ENCODE peak calls at places on chromosome 18, in eight cellular contexts. S is upper lobe of left lung; V is Peyer's patch; C is right cardiac atrium; X is HCT116; B is fibroblast of lung; F is left lung; Y is CD4-positive, alpha-beta memory T cell. E is an unnamed sample.

GRCh38 chr18:21479721-21480120 is 120.8 kb downstream of the ESCO1 start:
- DNase-seq in S (no peak), V (no peak), C (no peak), X (no peak), B (no peak), F (no peak), Y (no peak), E (no peak)

GRCh38 chr18:26103579-26103978 is 13.2 kb upstream of the SS18 start:
- DNase-seq in S (peak; percentile 64), V (peak; percentile 51), C (no peak), X (peak; percentile 43), B (no peak), F (no peak), Y (peak; percentile 8), E (no peak)

GRCh38 chr18:45066868-45067267 is 386.2 kb downstream of the SETBP1 start:
- DNase-seq in S (peak; percentile 41), V (no peak), C (peak; percentile 57), X (no peak), B (peak; percentile 6), F (no peak), Y (no peak), E (no peak)

GRCh38 chr18:25351773-25352628 is at the start of gene ZNF521:
- DNase-seq in S (peak; percentile 76), V (peak; percentile 78), C (peak; percentile 93), X (peak; percentile 18), B (peak; percentile 89), F (peak; percentile 89), Y (peak; percentile 28), E (peak; percentile 79)

GRCh38 chr18:56235773-56236115 is 402.6 kb downstream of the TXNL1 start:
- DNase-seq in S (no peak), V (no peak), C (no peak), X (no peak), B (peak; percentile 51), F (no peak), Y (no peak), E (no peak)

GRCh38 chr18:59500765-59501164 is 141.7 kb upstream of the LMAN1 start:
- DNase-seq in S (no peak), V (no peak), C (no peak), X (no peak), B (peak; percentile 18), F (no peak), Y (no peak), E (no peak)

GRCh38 chr18:57771183-57771582 is 31.9 kb downstream of the ATP8B1 start:
- DNase-seq in S (peak; percentile 59), V (peak; percentile 81), C (no peak), X (no peak), B (no peak), F (no peak), Y (no peak), E (no peak)

GRCh38 chr18:8657873-8658521 is 47.4 kb upstream of the MTCL1 start:
- DNase-seq in S (no peak), V (no peak), C (no peak), X (no peak), B (peak; percentile 43), F (no peak), Y (no peak), E (no peak)

GRCh38 chr18:6728809-6729246 is 688 bp upstream of the ARHGAP28 start:
- DNase-seq in S (no peak), V (no peak), C (no peak), X (no peak), B (no peak), F (no peak), Y (no peak), E (no peak)

GRCh38 chr18:47248610-47249343 is 2.7 kb downstream of the SKOR2 start:
- DNase-seq in S (no peak), V (no peak), C (no peak), X (no peak), B (no peak), F (no peak), Y (no peak), E (no peak)

GRCh38 chr18:37364237-37364636 is 201.4 kb downstream of the CELF4 start:
- DNase-seq in S (peak; percentile 89), V (no peak), C (peak; percentile 85), X (no peak), B (no peak), F (peak; percentile 84), Y (no peak), E (peak; percentile 88)

GRCh38 chr18:78739843-78740677 is 239.6 kb upstream of the SALL3 start:
- DNase-seq in S (no peak), V (peak; percentile 18), C (no peak), X (no peak), B (no peak), F (no peak), Y (no peak), E (no peak)

GRCh38 chr18:25449046-25449445 is 97.1 kb upstream of the ZNF521 start:
- DNase-seq in S (no peak), V (no peak), C (no peak), X (no peak), B (no peak), F (no peak), Y (no peak), E (no peak)

GRCh38 chr18:845152-845819 is 33.2 kb upstream of the YES1 start:
- DNase-seq in S (no peak), V (no peak), C (no peak), X (peak; percentile 81), B (peak; percentile 83), F (no peak), Y (no peak), E (no peak)

GRCh38 chr18:13320891-13321425 is 102.4 kb downstream of the LDLRAD4 start:
- DNase-seq in S (no peak), V (no peak), C (no peak), X (no peak), B (no peak), F (no peak), Y (no peak), E (no peak)

GRCh38 chr18:8630546-8630945 is 21.3 kb downstream of the RAB12 start:
- DNase-seq in S (no peak), V (no peak), C (no peak), X (no peak), B (no peak), F (no peak), Y (no peak), E (no peak)

GRCh38 chr18:41814651-41815050 is 140.4 kb upstream of the PIK3C3 start:
- DNase-seq in S (no peak), V (no peak), C (no peak), X (no peak), B (peak; percentile 33), F (no peak), Y (no peak), E (no peak)

GRCh38 chr18:48938827-48939367 is 11.9 kb downstream of the SMAD7 start:
- DNase-seq in S (no peak), V (no peak), C (peak; percentile 68), X (no peak), B (peak; percentile 67), F (no peak), Y (no peak), E (no peak)

GRCh38 chr18:48935433-48935774 is 15.4 kb downstream of the SMAD7 start:
- DNase-seq in S (no peak), V (no peak), C (no peak), X (no peak), B (no peak), F (no peak), Y (no peak), E (no peak)

GRCh38 chr18:48939368-48940097 is 11.2 kb downstream of the SMAD7 start:
- DNase-seq in S (peak; percentile 59), V (no peak), C (peak; percentile 90), X (no peak), B (peak; percentile 79), F (no peak), Y (no peak), E (no peak)

GRCh38 chr18:48940854-48941531 is 9.8 kb downstream of the SMAD7 start:
- DNase-seq in S (peak; percentile 72), V (peak; percentile 91), C (peak; percentile 81), X (no peak), B (no peak), F (no peak), Y (peak; percentile 96), E (no peak)

DNA sequence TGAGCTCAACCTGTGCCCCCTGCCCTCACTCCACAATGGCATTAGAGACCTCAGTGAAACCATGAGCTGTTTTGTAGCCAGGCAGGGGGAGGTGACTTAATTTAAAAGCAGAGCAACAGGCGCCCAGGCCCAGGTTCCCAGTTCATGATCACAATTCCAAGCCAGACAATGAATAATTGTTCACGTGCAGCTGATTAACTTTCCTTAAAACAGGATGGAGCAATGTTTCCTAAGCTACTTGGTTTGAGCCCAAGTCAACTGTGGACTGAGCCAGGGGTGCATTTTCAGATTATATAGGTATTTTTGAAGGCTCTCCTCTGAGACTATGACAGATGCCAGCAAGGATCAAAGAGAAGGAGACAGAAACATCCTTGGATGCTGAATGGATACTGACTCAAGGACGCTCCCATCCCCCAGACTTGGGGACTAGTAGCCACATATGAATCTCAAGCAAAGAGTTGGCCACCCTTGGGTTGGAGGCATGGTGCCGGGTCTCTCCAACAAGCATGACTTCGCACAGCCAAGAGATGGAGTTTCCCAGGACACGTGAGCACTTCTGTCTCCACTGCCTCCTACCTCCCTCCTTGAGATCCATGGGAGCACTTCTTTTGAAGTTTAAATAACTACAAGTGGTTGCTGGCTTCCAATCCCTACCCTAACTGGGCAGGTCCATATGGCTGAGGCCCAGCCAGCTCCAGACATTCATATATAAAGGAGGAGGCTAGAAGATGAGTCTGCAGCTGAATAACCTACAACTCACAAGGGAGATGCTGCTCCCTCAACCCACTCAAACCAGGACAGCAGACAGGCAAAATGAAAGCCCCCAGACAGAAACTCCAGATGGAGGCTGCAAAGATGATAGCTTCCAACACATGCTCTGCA is 12.7 kb downstream of the SMAD7 start:
- DNase-seq in S (peak; percentile 58), V (no peak), C (peak; percentile 69), X (no peak), B (no peak), F (no peak), Y (no peak), E (no peak)
- H3K4me1 ChIP-seq in S (peaks cover 100% of the 10 kb centered on the region), V (peaks cover 39% of the 10 kb centered on the region), C (peaks cover 49% of the 10 kb centered on the region), X (peaks cover 80% of the 10 kb centered on the region), B (peaks cover 57% of the 10 kb centered on the region), F (peaks cover 80% of the 10 kb centered on the region), Y (peaks cover 97% of the 10 kb centered on the region), E (peaks cover 95% of the 10 kb centered on the region)

GRCh38 chr18:72100465-72100864 is 443.7 kb downstream of the CBLN2 start:
- DNase-seq in S (no peak), V (no peak), C (no peak), X (no peak), B (no peak), F (no peak), Y (no peak), E (no peak)
- H3K9me3 ChIP-seq in S (no peaks in the 10 kb centered on the region), V (no peaks in the 10 kb centered on the region), C (no peaks in the 10 kb centered on the region), X (peaks cover 17% of the 10 kb centered on the region), B (no peaks in the 10 kb centered on the region), F (no peaks in the 10 kb centered on the region), Y (no peaks in the 10 kb centered on the region), E (no peaks in the 10 kb centered on the region)

GRCh38 chr18:24027156-24027555 is 12.6 kb downstream of the TTC39C start:
- DNase-seq in S (peak; percentile 62), V (no peak), C (peak; percentile 83), X (no peak), B (peak; percentile 92), F (no peak), Y (no peak), E (no peak)
- H3K27ac ChIP-seq in S (no peak overlapping the region), V (no peak overlapping the region), C (no peak overlapping the region), X (no peak overlapping the region), B (no peak overlapping the region), F (peak overlapping the region; percentile 44), Y (no peak overlapping the region), E (no peak overlapping the region)

DNA sequence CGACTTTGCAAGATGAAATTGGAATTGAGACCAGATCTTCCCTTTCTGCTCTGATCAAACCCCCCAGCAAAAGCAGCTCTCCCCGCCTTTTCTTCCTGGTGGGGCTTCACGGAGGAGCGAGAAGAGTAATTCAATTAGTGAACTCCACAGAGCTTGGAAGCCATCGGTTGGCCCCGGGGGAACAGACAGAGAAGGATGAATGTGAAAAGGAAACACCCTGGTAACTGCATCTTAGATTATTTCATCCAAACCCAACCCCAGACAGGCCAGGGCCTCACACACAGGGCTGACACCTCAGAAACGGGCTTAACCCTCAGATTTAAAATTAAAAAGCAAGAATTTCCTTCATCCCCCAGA is 18.3 kb downstream of the SMAD7 start:
- DNase-seq in S (no peak), V (no peak), C (peak; percentile 68), X (no peak), B (no peak), F (no peak), Y (no peak), E (no peak)
- H3K4me1 ChIP-seq in S (peaks cover 100% of the 10 kb centered on the region), V (peaks cover 36% of the 10 kb centered on the region), C (peaks cover 73% of the 10 kb centered on the region), X (peaks cover 72% of the 10 kb centered on the region), B (peaks cover 63% of the 10 kb centered on the region), F (peaks cover 82% of the 10 kb centered on the region), Y (peaks cover 98% of the 10 kb centered on the region), E (peaks cover 95% of the 10 kb centered on the region)

E was measured in lower lobe of right lung.